ENCODE peak calls at places on chromosome 22, in five cellular contexts. One of them, this sample, is unnamed.

GRCh38 chr22:19998232-19998951 is 18.2 kb downstream of the ARVCF start:
- DNase-seq in WERI-Rb-1: no peak
- DNase-seq in thoracic aorta: no peak
- DNase-seq in activated naive CD4-positive, alpha-beta T cell treated with anti-CD3 and anti-CD28 coated beads for 36 hours: no peak
- DNase-seq in GM12891: no peak
- DNase-seq in this sample: no peak

GRCh38 chr22:23762866-23763578 is at the start of gene C22orf15:
- DNase-seq in thoracic aorta: no peak
- DNase-seq in WERI-Rb-1: peak; percentile 53
- DNase-seq in activated naive CD4-positive, alpha-beta T cell treated with anti-CD3 and anti-CD28 coated beads for 36 hours: peak; percentile 44
- DNase-seq in GM12891: no peak
- DNase-seq in this sample: no peak

GRCh38 chr22:48744283-48744641 is 1083.4 kb downstream of the BRD1 start:
- DNase-seq in thoracic aorta: no peak
- DNase-seq in WERI-Rb-1: no peak
- DNase-seq in GM12891: no peak
- DNase-seq in activated naive CD4-positive, alpha-beta T cell treated with anti-CD3 and anti-CD28 coated beads for 36 hours: no peak
- DNase-seq in this sample: no peak

GRCh38 chr22:21026783-21027692 is 5.3 kb downstream of the SLC7A4 start:
- DNase-seq in WERI-Rb-1: peak; percentile 78
- DNase-seq in thoracic aorta: no peak
- DNase-seq in activated naive CD4-positive, alpha-beta T cell treated with anti-CD3 and anti-CD28 coated beads for 36 hours: no peak
- DNase-seq in GM12891: no peak
- DNase-seq in this sample: no peak

GRCh38 chr22:40499187-40499753 is 128.9 kb downstream of the SGSM3 start:
- DNase-seq in WERI-Rb-1: no peak
- DNase-seq in activated naive CD4-positive, alpha-beta T cell treated with anti-CD3 and anti-CD28 coated beads for 36 hours: peak; percentile 16
- DNase-seq in thoracic aorta: no peak
- DNase-seq in GM12891: peak; percentile 15
- DNase-seq in this sample: no peak

GRCh38 chr22:47175151-47175760 is 412.8 kb downstream of the TBC1D22A start:
- DNase-seq in WERI-Rb-1: peak; percentile 1
- DNase-seq in GM12891: no peak
- DNase-seq in activated naive CD4-positive, alpha-beta T cell treated with anti-CD3 and anti-CD28 coated beads for 36 hours: no peak
- DNase-seq in thoracic aorta: no peak
- DNase-seq in this sample: no peak

GRCh38 chr22:36191106-36191836 is 10.3 kb downstream of the APOL4 start:
- DNase-seq in GM12891: no peak
- DNase-seq in activated naive CD4-positive, alpha-beta T cell treated with anti-CD3 and anti-CD28 coated beads for 36 hours: no peak
- DNase-seq in WERI-Rb-1: no peak
- DNase-seq in thoracic aorta: peak; percentile 41
- DNase-seq in this sample: no peak

GRCh38 chr22:43275545-43275981 is 67.6 kb downstream of the SCUBE1 start:
- DNase-seq in WERI-Rb-1: no peak
- DNase-seq in thoracic aorta: no peak
- DNase-seq in GM12891: no peak
- DNase-seq in activated naive CD4-positive, alpha-beta T cell treated with anti-CD3 and anti-CD28 coated beads for 36 hours: no peak
- DNase-seq in this sample: no peak

GRCh38 chr22:42296883-42297282 is 26.4 kb upstream of the TCF20 start:
- DNase-seq in thoracic aorta: no peak
- DNase-seq in activated naive CD4-positive, alpha-beta T cell treated with anti-CD3 and anti-CD28 coated beads for 36 hours: no peak
- DNase-seq in GM12891: no peak
- DNase-seq in WERI-Rb-1: no peak
- DNase-seq in this sample: no peak

GRCh38 chr22:21032037-21032842 is at the start of gene SLC7A4:
- DNase-seq in thoracic aorta: no peak
- DNase-seq in WERI-Rb-1: no peak
- DNase-seq in GM12891: no peak
- DNase-seq in activated naive CD4-positive, alpha-beta T cell treated with anti-CD3 and anti-CD28 coated beads for 36 hours: no peak
- DNase-seq in this sample: no peak

GRCh38 chr22:38177926-38178604 is 3.6 kb downstream of the PLA2G6 start:
- DNase-seq in WERI-Rb-1: no peak
- DNase-seq in thoracic aorta: no peak
- DNase-seq in GM12891: no peak
- DNase-seq in activated naive CD4-positive, alpha-beta T cell treated with anti-CD3 and anti-CD28 coated beads for 36 hours: no peak
- DNase-seq in this sample: peak; percentile 63

This sample was measured in 8988T.